ENCODE peak calls at places on chromosome 10, in four cellular contexts. C is CD4-positive, alpha-beta T cell; R is heart right ventricle; W is uterus. X is an unnamed sample.

GRCh38 chr10:12042409-12042796 is 206 bp downstream of the UPF2 start:
- DNase-seq in C (peak; percentile 6), R (peak; percentile 38), W (no peak), X (peak; percentile 79)

GRCh38 chr10:104043185-104043830 is 42.4 kb downstream of the COL17A1 start:
- DNase-seq in C (no peak), R (no peak), W (no peak), X (no peak)

GRCh38 chr10:64059884-64060283 is 538.7 kb downstream of the REEP3 start:
- DNase-seq in C (no peak), R (no peak), W (no peak), X (no peak)

GRCh38 chr10:13347235-13348156 is 597 bp downstream of the SEPHS1 start:
- DNase-seq in C (peak; percentile 57), R (peak; percentile 80), W (peak; percentile 83), X (peak; percentile 94)

GRCh38 chr10:13788701-13789447 is 202.1 kb downstream of the PRPF18 start:
- DNase-seq in C (no peak), R (peak; percentile 52), W (peak; percentile 71), X (peak; percentile 84)

GRCh38 chr10:87845624-87846377 is 17.5 kb downstream of the KLLN start:
- DNase-seq in C (no peak), R (no peak), W (no peak), X (no peak)

GRCh38 chr10:88880287-88881094 is 446 bp downstream of the STAMBPL1 start:
- DNase-seq in C (peak; percentile 54), R (peak; percentile 85), W (peak; percentile 76), X (peak; percentile 87)

GRCh38 chr10:110017940-110018339 is 10.2 kb downstream of the ADD3 start:
- DNase-seq in C (no peak), R (no peak), W (no peak), X (no peak)

GRCh38 chr10:123135415-123136141 is at the start of gene HMX3:
- DNase-seq in C (no peak), R (no peak), W (no peak), X (peak; percentile 53)

GRCh38 chr10:44125879-44126675 is 258.8 kb downstream of the CXCL12 start:
- DNase-seq in C (no peak), R (no peak), W (no peak), X (no peak)

GRCh38 chr10:103842605-103843004 is 12.8 kb downstream of the SH3PXD2A start:
- DNase-seq in C (no peak), R (no peak), W (no peak), X (no peak)

GRCh38 chr10:63209703-63210102 is 76.6 kb downstream of the NRBF2 start:
- DNase-seq in C (no peak), R (no peak), W (no peak), X (no peak)

GRCh38 chr10:73810358-73810734 is 1.1 kb downstream of the NDST2 start:
- DNase-seq in C (no peak), R (no peak), W (no peak), X (no peak)

GRCh38 chr10:122648599-122649428 is 50.8 kb downstream of the C10orf120 start:
- DNase-seq in C (no peak), R (peak; percentile 41), W (no peak), X (peak; percentile 71)

GRCh38 chr10:89183571-89183970 is 23.5 kb downstream of the CH25H start:
- DNase-seq in C (no peak), R (no peak), W (no peak), X (no peak)

GRCh38 chr10:17113889-17114288 is 15.7 kb downstream of the CUBN start:
- DNase-seq in C (no peak), R (no peak), W (peak; percentile 56), X (peak; percentile 21)

GRCh38 chr10:17452060-17452894 is 2.1 kb downstream of the ST8SIA6 start:
- DNase-seq in C (no peak), R (no peak), W (no peak), X (no peak)

GRCh38 chr10:9800011-9800410 is 1217.7 kb upstream of the CELF2 start:
- DNase-seq in C (no peak), R (no peak), W (no peak), X (no peak)

GRCh38 chr10:98106531-98106930 is 27.9 kb upstream of the R3HCC1L start:
- DNase-seq in C (no peak), R (no peak), W (no peak), X (no peak)

GRCh38 chr10:126207313-126207771 is 180.9 kb downstream of the ADAM12 start:
- DNase-seq in C (no peak), R (no peak), W (no peak), X (no peak)

GRCh38 chr10:105800626-105801025 is 1159.5 kb downstream of the SORCS3 start:
- DNase-seq in C (no peak), R (no peak), W (no peak), X (no peak)

GRCh38 chr10:3563298-3563697 is 221.7 kb downstream of the KLF6 start:
- DNase-seq in C (no peak), R (no peak), W (no peak), X (no peak)

GRCh38 chr10:24722676-24723385 is 856 bp downstream of the ARHGAP21 start:
- DNase-seq in C (peak; percentile 27), R (peak; percentile 64), W (peak; percentile 52), X (peak; percentile 81)

GRCh38 chr10:131727612-131728011 is 173.2 kb upstream of the PPP2R2D start:
- DNase-seq in C (no peak), R (no peak), W (no peak), X (no peak)

GRCh38 chr10:77537051-77537450 is 100.6 kb downstream of the KCNMA1 start:
- DNase-seq in C (no peak), R (no peak), W (no peak), X (no peak)

GRCh38 chr10:77877461-77878344 is 48.9 kb downstream of the DLG5 start:
- DNase-seq in C (no peak), R (peak; percentile 36), W (peak; percentile 60), X (peak; percentile 81)

GRCh38 chr10:2111936-2112335 is 374.6 kb upstream of the ADARB2 start:
- DNase-seq in C (no peak), R (no peak), W (no peak), X (no peak)

GRCh38 chr10:80186364-80187012 is 18.8 kb downstream of the ANXA11 start:
- DNase-seq in C (no peak), R (no peak), W (no peak), X (peak; percentile 83)

GRCh38 chr10:110540038-110540437 is 27.5 kb upstream of the SMC3 start:
- DNase-seq in C (no peak), R (no peak), W (no peak), X (no peak)

DNA sequence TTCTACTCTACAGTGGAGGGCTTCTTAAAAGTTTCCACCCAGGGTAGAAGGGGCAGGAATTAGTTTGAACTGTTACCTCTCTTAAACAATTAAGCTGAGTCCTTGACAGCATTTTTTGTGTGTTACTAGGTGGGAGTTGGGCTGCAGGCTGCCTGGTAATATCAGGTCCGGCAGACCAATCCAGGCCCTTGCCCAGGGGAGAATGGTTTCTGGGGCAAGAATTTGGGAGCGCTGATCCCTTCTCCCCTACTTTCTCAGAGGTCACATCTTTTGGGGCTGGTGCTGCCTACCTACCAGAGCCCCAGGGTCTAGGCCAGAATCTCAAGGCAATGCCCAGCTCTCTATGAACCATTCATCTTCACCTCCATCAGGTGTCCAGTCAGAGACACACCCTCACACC is 1.6 kb downstream of the PPRC1 start:
- DNase-seq in C (no peak), R (no peak), W (no peak), X (no peak)
- H3K27ac ChIP-seq in C (no peak overlapping the region), R (peak overlapping the region; percentile 95), W (peak overlapping the region; percentile 93), X (no peak overlapping the region)

GRCh38 chr10:72525277-72525676 is 100.6 kb downstream of the MICU1 start:
- DNase-seq in C (no peak), R (no peak), W (no peak), X (no peak)
- H3K27ac ChIP-seq in C (no peak overlapping the region), R (no peak overlapping the region), W (no peak overlapping the region), X (no peak overlapping the region)

DNA sequence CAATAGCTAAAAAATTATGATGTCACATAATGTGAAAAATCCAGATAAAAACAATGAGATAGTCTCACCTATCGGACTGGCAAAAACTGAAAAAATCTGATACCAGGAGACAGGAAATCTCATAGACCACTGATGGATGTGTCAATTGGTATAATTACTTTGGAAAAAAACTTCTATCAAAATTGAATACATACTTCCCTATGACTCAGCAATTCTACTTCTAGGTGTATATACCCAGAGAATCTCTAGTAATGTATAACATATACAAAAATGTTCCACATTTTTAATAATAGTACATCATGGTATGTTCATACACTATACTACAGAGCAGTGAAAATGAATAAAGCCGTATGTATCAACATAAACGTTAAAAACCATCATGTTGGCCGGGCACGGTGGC is 34.9 kb downstream of the SHTN1 start:
- DNase-seq in C (no peak), R (no peak), W (no peak), X (no peak)
- H3K27ac ChIP-seq in C (no peak overlapping the region), R (no peak overlapping the region), W (no peak overlapping the region), X (no peak overlapping the region)

DNA sequence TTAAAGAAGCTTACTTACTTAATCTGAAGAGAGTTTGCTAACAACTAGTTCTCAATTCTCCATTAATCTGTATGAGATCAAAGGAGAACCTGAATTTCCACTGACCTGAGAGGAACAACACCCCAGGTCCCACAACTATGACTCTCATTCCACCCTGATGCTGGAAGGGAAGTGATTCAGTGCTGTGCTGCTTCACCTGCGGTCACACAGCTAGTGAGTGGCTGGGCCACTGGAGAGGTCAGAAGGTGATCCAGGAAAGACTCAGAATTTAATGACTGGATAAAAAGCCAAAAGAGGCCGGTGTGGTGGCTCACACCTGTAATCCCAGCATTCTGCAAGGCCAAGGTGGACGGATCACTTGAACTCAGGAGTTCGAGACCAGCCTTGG is 23.6 kb downstream of the SORBS1 start:
- DNase-seq in C (no peak), R (no peak), W (no peak), X (no peak)
- H3K27ac ChIP-seq in C (no peak overlapping the region), R (peak overlapping the region; percentile 49), W (peak overlapping the region; percentile 77), X (no peak overlapping the region)

GRCh38 chr10:61936770-61937169 is 35.3 kb downstream of the ARID5B start:
- DNase-seq in C (no peak), R (no peak), W (no peak), X (no peak)
- H3K27ac ChIP-seq in C (no peak overlapping the region), R (no peak overlapping the region), W (peak overlapping the region; percentile 80), X (no peak overlapping the region)

DNA sequence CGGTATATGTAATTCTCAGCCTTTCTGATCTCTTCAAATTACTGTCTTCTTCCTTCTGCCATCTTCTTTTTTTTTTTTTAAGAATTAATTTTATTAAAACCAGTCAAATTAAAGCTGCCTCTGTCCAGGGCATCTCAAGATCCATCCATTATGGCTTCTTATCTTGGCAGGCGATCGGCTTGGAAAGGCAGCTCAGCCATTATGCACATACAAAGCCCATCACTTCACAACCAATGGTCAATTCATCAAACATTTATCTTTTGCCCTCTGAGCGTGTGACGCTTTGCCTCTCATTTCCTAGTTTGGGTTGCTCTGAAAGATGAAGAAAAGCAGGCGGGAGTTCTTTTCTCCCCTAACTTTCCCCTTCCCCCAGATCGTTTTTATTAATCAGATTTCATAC is 591.6 kb downstream of the LRMDA start:
- DNase-seq in C (no peak), R (no peak), W (no peak), X (no peak)
- H3K27ac ChIP-seq in C (no peak overlapping the region), R (no peak overlapping the region), W (no peak overlapping the region), X (no peak overlapping the region)

GRCh38 chr10:7482992-7483391 is 72.2 kb upstream of the SFMBT2 start:
- DNase-seq in C (no peak), R (no peak), W (no peak), X (no peak)
- H3K27ac ChIP-seq in C (peak overlapping the region; percentile 73), R (no peak overlapping the region), W (no peak overlapping the region), X (no peak overlapping the region)